ENCODE peak calls at places on chromosomes 11 and 22, in five cellular contexts. N, O, H, P and K are unnamed samples.

GRCh38 chr11:2751523-2752203 is 51.9 kb upstream of the KCNQ1OT1 start:
- DNase-seq in P (no peak), O (no peak), H (no peak), N (no peak), K (no peak)

GRCh38 chr11:60625262-60625661 is 74.2 kb upstream of the MS4A8 start:
- DNase-seq in H (peak), P (no peak), N (peak), O (peak), K (no peak)

GRCh38 chr11:131063638-131064037 is 147.4 kb upstream of the SNX19 start:
- DNase-seq in H (no peak), P (no peak), N (no peak), O (no peak), K (no peak)

GRCh38 chr11:12090061-12090572 is 20.3 kb upstream of the MICAL2 start:
- DNase-seq in H (peak), N (no peak), P (peak), O (no peak), K (no peak)

GRCh38 chr11:2447253-2447950 is 2.6 kb downstream of the KCNQ1 start:
- DNase-seq in O (no peak), N (no peak), P (no peak), H (no peak), K (no peak)

GRCh38 chr22:37870273-37870672 is 21.1 kb downstream of the EIF3L start:
- DNase-seq in P (no peak), O (no peak), N (no peak), H (peak), K (no peak)

GRCh38 chr11:11450744-11451362 is 97.8 kb upstream of the CSNK2A3 start:
- DNase-seq in N (no peak), H (no peak), P (no peak), O (no peak), K (no peak)

GRCh38 chr22:25201557-25202273 is 2.1 kb downstream of the CRYBB3 start:
- DNase-seq in P (no peak), O (no peak), N (no peak), H (no peak), K (no peak)

GRCh38 chr11:97687106-97687505 is 1297.3 kb downstream of the JRKL start:
- DNase-seq in O (no peak), N (no peak), H (no peak), P (no peak), K (no peak)

GRCh38 chr22:25030636-25031035 is 78.1 kb downstream of the KIAA1671 start:
- DNase-seq in N (no peak), P (no peak), O (no peak), H (no peak), K (no peak)

GRCh38 chr11:119903821-119904220 is 174.8 kb upstream of the NECTIN1 start:
- DNase-seq in N (no peak), P (no peak), H (no peak), O (no peak), K (no peak)

GRCh38 chr11:26878959-26879581 is 114.8 kb upstream of the FIBIN start:
- DNase-seq in N (no peak), P (no peak), H (no peak), O (no peak), K (no peak)

GRCh38 chr22:22074634-22075381 is 92.2 kb upstream of the TOP3B start:
- DNase-seq in N (no peak), H (no peak), P (no peak), O (no peak), K (no peak)

GRCh38 chr11:47967577-47968230 is 12.7 kb upstream of the PTPRJ start:
- DNase-seq in P (no peak), H (no peak), N (no peak), O (no peak), K (no peak)

GRCh38 chr22:32005453-32005852 is 37.6 kb upstream of the SLC5A1 start:
- DNase-seq in N (no peak), P (no peak), O (no peak), H (no peak), K (no peak)

GRCh38 chr11:2481253-2481652 is 36.4 kb downstream of the KCNQ1 start:
- DNase-seq in H (no peak), O (no peak), P (no peak), N (no peak), K (no peak)

GRCh38 chr11:72782081-72782920 is 11.5 kb downstream of the STARD10 start:
- DNase-seq in N (no peak), P (no peak), H (no peak), O (peak), K (no peak)

GRCh38 chr11:115716577-115717214 is 212.5 kb upstream of the CADM1 start:
- DNase-seq in H (no peak), O (no peak), N (peak), P (no peak), K (no peak)

GRCh38 chr11:100438366-100438765 is 248.7 kb upstream of the ARHGAP42 start:
- DNase-seq in O (no peak), H (no peak), N (no peak), P (no peak), K (no peak)

GRCh38 chr11:92154611-92155010 is 70.0 kb upstream of the FAT3 start:
- DNase-seq in P (no peak), H (no peak), N (no peak), O (no peak), K (peak)

DNA sequence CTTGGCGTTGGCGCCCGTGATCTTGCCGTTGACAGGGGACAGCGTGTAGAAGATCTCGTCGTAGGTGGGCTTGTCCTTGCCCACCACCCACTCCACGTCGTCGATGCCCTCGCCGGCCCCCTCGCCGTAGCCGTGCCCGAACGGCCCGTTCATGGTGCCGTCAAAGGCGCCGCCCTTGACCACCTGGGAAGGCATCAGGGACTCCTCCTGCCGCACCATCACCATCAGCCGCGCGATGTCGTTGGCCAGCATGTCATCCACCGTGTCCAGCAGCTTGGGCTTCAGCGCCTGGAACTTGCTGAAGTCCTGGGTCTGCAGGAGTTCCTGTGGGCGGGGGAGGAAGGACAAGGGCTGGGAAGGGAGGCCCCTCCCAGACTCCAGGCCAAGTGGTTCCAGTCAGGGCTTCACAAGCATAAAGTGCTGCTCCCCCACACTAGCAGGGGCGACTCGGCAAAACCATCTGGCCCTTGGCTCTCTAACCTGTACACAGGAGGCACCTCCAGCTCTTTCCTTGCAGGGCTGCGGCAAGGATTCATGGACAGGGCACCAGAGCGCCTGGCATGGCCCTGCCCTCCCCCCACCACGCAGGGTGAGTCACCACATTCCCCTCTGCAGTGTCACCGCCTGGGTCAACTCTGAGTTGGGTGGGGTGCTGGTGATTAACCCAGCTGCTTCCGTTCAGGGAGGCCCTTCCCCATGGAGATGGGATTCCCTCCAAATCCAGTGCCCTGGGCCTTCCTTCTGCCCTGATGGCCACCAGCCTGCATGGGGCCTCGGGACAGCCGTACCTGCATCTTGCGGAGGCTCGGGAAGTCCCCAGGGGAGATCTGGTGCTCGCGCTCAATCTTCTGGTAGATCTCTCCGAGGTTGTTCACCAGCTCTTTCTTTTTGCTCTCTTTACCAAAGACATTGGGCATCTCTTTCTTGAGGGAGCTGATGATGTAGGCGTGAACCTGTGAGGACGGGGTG is 10.4 kb upstream of the CDC42BPG start:
- DNase-seq in H (peak), P (peak), N (peak), O (peak), K (peak)
- H3K4me3 ChIP-seq in H (peak), P (no peak), N (no peak), O (no peak), K (no peak)

GRCh38 chr22:17944205-17944725 is 80.1 kb downstream of the MICAL3 start:
- DNase-seq in O (no peak), H (no peak), N (no peak), P (no peak), K (peak)

GRCh38 chr22:17946691-17947367 is 77.5 kb downstream of the MICAL3 start:
- DNase-seq in P (no peak), H (no peak), O (no peak), N (no peak), K (no peak)

GRCh38 chr22:17945156-17945850 is 79.1 kb downstream of the MICAL3 start:
- DNase-seq in O (no peak), N (no peak), P (no peak), H (no peak), K (no peak)

GRCh38 chr22:17948101-17948500 is 76.3 kb downstream of the MICAL3 start:
- DNase-seq in H (no peak), N (no peak), P (no peak), O (no peak), K (no peak)

DNA sequence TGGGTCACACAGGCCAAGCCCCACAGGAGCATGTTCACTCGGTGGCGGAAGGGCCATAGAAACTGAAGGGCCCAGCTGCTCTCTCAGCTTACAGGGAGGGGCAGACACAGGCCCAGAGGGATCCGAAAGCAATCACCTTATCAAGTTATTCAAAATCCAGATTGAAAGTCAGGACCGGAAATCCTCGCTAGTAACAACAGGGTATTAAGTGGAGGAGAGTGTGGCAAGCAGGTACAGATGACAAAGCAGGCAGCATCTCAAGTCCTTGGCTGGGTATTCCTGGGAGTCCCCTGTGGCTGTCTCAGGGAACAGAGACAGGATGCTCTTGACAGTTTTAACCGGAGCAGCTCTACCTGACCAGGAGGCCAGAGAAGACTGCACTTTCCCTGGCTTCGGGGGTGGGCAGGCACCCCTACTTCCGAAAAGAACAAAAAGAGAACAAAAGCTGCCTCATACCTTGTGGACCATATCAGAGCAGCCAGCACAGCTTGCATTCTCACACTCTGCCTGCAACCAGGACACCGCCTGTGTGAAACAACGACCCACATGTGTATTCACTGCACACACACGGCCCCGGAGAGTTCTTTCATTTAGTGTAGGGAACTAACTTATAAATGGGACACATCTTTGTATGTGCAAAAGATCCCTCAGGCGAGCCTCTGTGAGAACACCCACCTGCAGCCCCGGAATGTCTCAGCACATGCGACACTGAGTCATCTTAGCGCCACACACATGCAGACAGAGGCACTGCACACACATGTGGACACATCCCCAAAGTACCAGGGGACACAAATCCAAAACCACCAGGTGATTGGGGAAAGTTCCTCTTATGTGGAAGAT is 78.3 kb downstream of the MICAL3 start:
- DNase-seq in P (no peak), O (no peak), N (no peak), H (no peak), K (no peak)
- TF ChIP-seq CTCF in P (no peak), O (no peak), N (no peak), H (no peak), K (no peak)

DNA sequence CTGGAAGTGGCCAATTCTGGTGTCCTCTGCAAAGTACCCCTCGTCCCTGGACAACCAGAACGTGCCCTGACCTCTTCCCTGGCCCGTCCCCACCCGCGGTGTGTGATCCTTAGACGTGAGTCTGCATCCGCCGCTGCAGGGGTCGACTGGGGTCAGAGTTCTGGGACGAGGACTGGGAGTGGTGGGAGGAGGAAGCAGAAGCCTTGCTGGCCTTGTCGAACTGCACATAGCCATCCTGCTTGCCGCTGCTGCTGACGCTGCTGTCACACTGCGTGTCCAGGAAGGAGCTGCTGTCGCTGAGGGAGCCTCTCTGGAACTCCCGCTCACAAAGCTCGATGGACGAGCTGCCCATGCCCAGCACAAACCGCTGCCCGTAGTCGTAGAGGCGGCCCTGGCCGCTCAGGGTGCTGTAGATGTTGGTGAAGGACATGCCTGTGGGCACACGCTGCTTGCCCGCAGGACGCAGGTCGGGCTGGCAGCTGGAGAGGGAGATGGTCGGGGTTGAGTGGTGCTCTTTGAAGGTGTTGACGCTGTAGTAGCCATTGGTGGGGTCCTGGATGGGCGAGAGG is 69.1 kb downstream of the ST3GAL4 start:
- DNase-seq in H (no peak), P (no peak), N (no peak), O (no peak), K (no peak)
- H3K4me3 ChIP-seq in H (no peak), P (no peak), N (no peak), O (no peak), K (no peak)

GRCh38 chr11:94876222-94876621 is 97.1 kb downstream of the CWC15 start:
- DNase-seq in O (no peak), H (no peak), N (no peak), P (peak), K (no peak)

GRCh38 chr11:94879006-94879405 is 94.3 kb downstream of the CWC15 start:
- DNase-seq in N (no peak), O (no peak), P (peak), H (no peak), K (no peak)

GRCh38 chr11:94877446-94878200 is 95.7 kb downstream of the CWC15 start:
- DNase-seq in N (no peak), O (no peak), H (no peak), P (peak), K (no peak)

GRCh38 chr11:94873910-94874575 is 99.3 kb downstream of the CWC15 start:
- DNase-seq in H (no peak), P (no peak), O (no peak), N (no peak), K (no peak)

DNA sequence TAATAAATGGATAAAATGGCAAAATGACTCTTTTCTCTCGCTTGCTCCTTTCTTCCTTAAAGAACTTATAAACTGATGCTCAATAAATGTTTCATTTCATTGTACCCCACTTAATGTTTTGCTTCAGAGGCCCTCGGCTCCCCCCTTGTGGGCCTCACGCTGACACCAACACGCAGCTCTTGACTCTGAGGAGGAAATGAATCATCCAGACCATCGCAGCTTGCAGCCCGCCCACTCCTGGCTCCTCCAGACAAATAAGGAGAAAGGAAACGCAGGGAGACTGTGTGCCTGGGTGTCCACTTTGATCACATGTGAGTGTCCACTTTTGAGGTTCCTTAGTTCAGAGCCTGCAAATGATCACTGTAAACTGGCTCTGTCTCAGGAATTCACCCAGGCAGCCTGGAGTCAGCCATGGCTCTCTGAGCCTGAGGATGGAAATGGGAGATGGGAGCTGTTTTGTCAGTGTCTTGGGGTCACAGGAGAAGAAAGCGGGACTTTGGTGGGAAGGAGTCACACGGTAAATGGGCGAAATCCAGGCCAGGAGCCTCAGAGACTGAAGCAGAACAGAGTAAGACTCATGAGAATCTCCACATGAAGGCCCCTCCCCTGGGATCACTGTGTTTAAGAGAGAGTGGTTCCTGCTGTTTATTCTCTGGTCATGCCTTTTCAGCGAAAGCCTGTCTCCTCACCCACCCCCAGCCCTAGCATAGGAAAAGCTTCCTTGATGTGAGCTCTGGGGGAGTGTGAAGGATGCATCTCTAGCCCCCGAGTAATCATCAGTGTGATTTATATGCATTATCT is 96.5 kb downstream of the CWC15 start:
- DNase-seq in H (peak), O (peak), P (peak), N (peak), K (peak)
- TF ChIP-seq CTCF in H (peak), O (no peak), P (no peak), N (peak), K (peak)

GRCh38 chr11:75527130-75527529 is 1.4 kb upstream of the GDPD5 start:
- DNase-seq in H (no peak), O (no peak), N (no peak), P (no peak), K (no peak)

GRCh38 chr11:75523811-75524401 is 1.8 kb downstream of the GDPD5 start:
- DNase-seq in H (no peak), P (no peak), O (peak), N (no peak), K (no peak)

GRCh38 chr11:75526192-75526541 is 426 bp upstream of the GDPD5 start:
- DNase-seq in P (no peak), N (no peak), O (no peak), H (no peak), K (no peak)

GRCh38 chr11:75524576-75525432 is 937 bp downstream of the GDPD5 start:
- DNase-seq in O (peak), P (no peak), H (no peak), N (no peak), K (no peak)

DNA sequence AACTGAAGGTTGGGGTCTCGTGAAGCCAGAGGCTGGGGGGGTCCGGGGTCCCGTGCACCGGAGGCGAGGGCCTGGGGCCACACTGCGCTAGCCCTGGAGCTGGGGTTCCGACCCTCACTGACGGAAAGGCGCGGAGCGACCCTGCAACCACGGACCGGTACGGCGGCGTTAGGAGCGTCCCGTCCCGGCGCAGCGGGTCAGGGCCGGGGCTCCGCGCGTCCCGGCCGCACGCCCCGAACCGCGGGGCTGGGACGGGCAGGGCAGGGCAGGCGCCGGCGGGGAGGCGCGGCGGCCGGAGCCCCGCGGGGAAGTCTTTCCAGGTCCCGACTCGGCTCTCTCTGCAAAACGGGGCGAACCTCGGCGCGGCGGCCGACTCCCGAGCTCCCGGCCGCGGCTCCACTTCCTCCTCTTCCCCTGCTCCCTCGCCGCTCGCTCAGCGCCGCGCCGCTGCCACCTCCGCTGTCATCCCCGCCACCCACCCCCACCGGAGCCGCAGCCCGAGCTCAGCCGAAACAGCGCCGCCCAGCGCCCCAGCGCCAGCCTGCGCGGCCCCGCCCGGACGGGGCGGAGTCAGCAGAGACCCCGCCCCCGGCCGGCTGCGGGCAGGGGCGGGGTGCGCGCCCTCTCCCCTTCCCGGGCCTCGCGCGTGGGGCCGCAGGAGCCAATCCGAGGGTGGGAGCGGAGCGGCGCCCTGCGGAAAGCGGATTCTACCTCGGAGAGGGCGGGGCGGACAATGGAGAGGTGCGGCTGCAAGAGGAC is at the start of gene GDPD5:
- DNase-seq in H (no peak), O (peak), P (peak), N (peak), K (peak)
- H3K4me3 ChIP-seq in H (peak), O (peak), P (peak), N (peak), K (peak)

GRCh38 chr11:19735512-19735911 is 22.9 kb downstream of the NAV2 start:
- DNase-seq in P (no peak), H (no peak), N (no peak), O (no peak), K (no peak)
- TF ChIP-seq CTCF in P (no peak), H (peak), N (no peak), O (no peak), K (peak)